ENCODE peak calls at places on chromosomes 11 and 22, in five cellular contexts. Q is mucosa of gallbladder; Y is activated CD8-positive, alpha-beta memory T cell treated with anti-CD3 and anti-CD28 coated beads for 1 hour; N is colonic mucosa; O is lower leg skin. V is an unnamed sample.

GRCh38 chr22:44623771-44624510 is 78.1 kb upstream of the PRR5 start:
- DNase-seq in O (no peak), Q (no peak), N (no peak), Y (no peak), V (no peak)

GRCh38 chr11:78171951-78172350 is 16.5 kb downstream of the KCTD21 start:
- DNase-seq in Y (no peak), O (no peak), Q (no peak), N (no peak), V (no peak)

GRCh38 chr11:28243057-28243456 is 134.9 kb downstream of the METTL15 start:
- DNase-seq in Y (no peak), O (no peak), N (no peak), Q (no peak), V (no peak)

GRCh38 chr11:110327508-110327907 is 31.1 kb upstream of the RDX start:
- DNase-seq in Q (no peak), N (no peak), O (no peak), Y (no peak), V (no peak)

GRCh38 chr11:117316197-117316961 is at the start of gene BACE1:
- DNase-seq in O (peak), Y (no peak), Q (peak), N (peak), V (peak)

GRCh38 chr22:36339171-36340065 is 48.3 kb downstream of the MYH9 start:
- DNase-seq in Q (no peak), Y (no peak), O (no peak), N (no peak), V (no peak)

GRCh38 chr11:35009191-35009940 is 92.9 kb downstream of the PDHX start:
- DNase-seq in Q (peak), N (peak), Y (no peak), O (no peak), V (no peak)

GRCh38 chr22:33920927-33921575 is 775 bp upstream of the LARGE1 start:
- DNase-seq in N (peak), Q (peak), Y (peak), O (peak), V (peak)